ENCODE peak calls at places on chromosome 5, in nine cellular contexts. P, O, W, M, N, Y, Z, B and U are unnamed samples.

GRCh38 chr5:65811004-65811403 is 89.0 kb downstream of the NLN start:
- DNase-seq in O (no peak), N (no peak), W (no peak), P (no peak), Z (no peak), M (no peak), B (no peak), Y (no peak), U (no peak)

GRCh38 chr5:159916841-159917761 is 819 bp downstream of the ADRA1B start:
- DNase-seq in W (no peak), Y (no peak), B (no peak), M (no peak), Z (no peak), O (no peak), N (no peak), P (no peak), U (no peak)

GRCh38 chr5:122972877-122973276 is 63.6 kb downstream of the PPIC start:
- DNase-seq in Z (no peak), M (no peak), W (no peak), P (no peak), N (no peak), B (no peak), O (no peak), Y (no peak), U (no peak)

GRCh38 chr5:115948013-115948605 is 14.2 kb upstream of the LVRN start:
- DNase-seq in Z (no peak), M (no peak), P (no peak), O (no peak), B (no peak), Y (no peak), N (no peak), W (no peak), U (no peak)

GRCh38 chr5:6452622-6453504 is 4.2 kb downstream of the UBE2QL1 start:
- DNase-seq in Z (no peak), P (no peak), N (no peak), Y (no peak), B (no peak), W (no peak), O (no peak), M (no peak), U (no peak)

GRCh38 chr5:96327728-96328127 is 105.3 kb downstream of the PCSK1 start:
- DNase-seq in N (no peak), B (no peak), O (no peak), M (no peak), W (no peak), P (no peak), Z (no peak), Y (no peak), U (no peak)

GRCh38 chr5:145562931-145563330 is 272.2 kb downstream of the PRELID2 start:
- DNase-seq in B (no peak), Y (no peak), N (no peak), W (no peak), O (no peak), Z (no peak), M (no peak), P (no peak), U (no peak)

GRCh38 chr5:1640276-1640898 is 116.6 kb upstream of the LPCAT1 start:
- DNase-seq in W (peak; percentile 40), Y (no peak), P (no peak), B (no peak), O (no peak), Z (no peak), N (no peak), M (no peak), U (no peak)

GRCh38 chr5:16727937-16728336 is 111.1 kb upstream of the RETREG1 start:
- DNase-seq in N (no peak), Z (peak; percentile 60), M (peak; percentile 31), O (no peak), B (no peak), W (peak; percentile 54), P (peak; percentile 78), Y (no peak), U (no peak)

GRCh38 chr5:94218374-94218773 is 400.0 kb downstream of the KIAA0825 start:
- DNase-seq in Z (no peak), W (no peak), Y (no peak), M (no peak), P (no peak), N (no peak), O (no peak), B (no peak), U (no peak)

GRCh38 chr5:151023651-151024050 is 3.3 kb downstream of the GPX3 start:
- DNase-seq in B (no peak), Y (no peak), P (peak; percentile 81), Z (no peak), M (no peak), N (no peak), W (peak; percentile 70), O (no peak), U (no peak)

GRCh38 chr5:42522783-42523182 is 99.5 kb downstream of the GHR start:
- DNase-seq in O (no peak), P (no peak), W (no peak), Z (no peak), B (no peak), Y (no peak), M (no peak), N (no peak), U (no peak)

GRCh38 chr5:145937432-145938250 is 1.3 kb downstream of the SH3RF2 start:
- DNase-seq in W (peak; percentile 61), Y (no peak), M (no peak), O (no peak), B (no peak), N (no peak), P (no peak), Z (no peak), U (no peak)

GRCh38 chr5:159106193-159106568 is 6.5 kb upstream of the EBF1 start:
- DNase-seq in N (no peak), Y (peak; percentile 51), M (no peak), O (no peak), Z (no peak), P (no peak), W (no peak), B (no peak), U (no peak)